ENCODE peak calls at places on chromosomes 16 and 17, in ten cellular contexts. X is psoas muscle; R is cardiac muscle cell; H is neural progenitor cell; F is left ventricle myocardium inferior; W is uterus; A is body of pancreas; D is heart right ventricle; S is CD4-positive, alpha-beta T cell; E is AG04450. K is an unnamed sample.
A peak's percentile ranks its signal among the peaks of the same experiment; 100 is the strongest.

GRCh38 chr16:20404637-20405036 is at the start of gene PDILT:
- DNase-seq in X (no peak), R (no peak), H (no peak), F (no peak), W (no peak), A (no peak), D (no peak), S (no peak), E (no peak), K (no peak)

GRCh38 chr17:75619506-75620431 is 13.5 kb upstream of the SMIM5 start:
- DNase-seq in X (no peak), R (peak; percentile 47), H (peak; percentile 80), F (peak; percentile 21), W (no peak), A (peak; percentile 35), D (no peak), S (no peak), E (peak; percentile 11), K (no peak)

GRCh38 chr16:84270531-84270930 is 24.1 kb upstream of the WFDC1 start:
- DNase-seq in X (no peak), R (no peak), H (no peak), F (no peak), W (no peak), A (no peak), D (no peak), S (no peak), E (no peak), K (no peak)

GRCh38 chr17:77863814-77864161 is 94.7 kb upstream of the TNRC6C start:
- DNase-seq in X (peak; percentile 45), R (no peak), H (no peak), F (peak; percentile 72), W (no peak), A (no peak), D (peak; percentile 69), S (no peak), E (no peak), K (no peak)

GRCh38 chr17:80365001-80365965 is 49.7 kb upstream of the ENDOV start:
- DNase-seq in X (no peak), R (no peak), H (no peak), F (no peak), W (no peak), A (no peak), D (no peak), S (no peak), E (no peak), K (no peak)

GRCh38 chr17:11330871-11331270 is 89.9 kb downstream of the SHISA6 start:
- DNase-seq in X (no peak), R (peak; percentile 15), H (peak; percentile 77), F (peak; percentile 18), W (peak; percentile 72), A (no peak), D (peak; percentile 23), S (no peak), E (no peak), K (no peak)

GRCh38 chr16:78993342-78993741 is 607.2 kb downstream of the MAF start:
- DNase-seq in X (no peak), R (peak; percentile 73), H (no peak), F (peak; percentile 21), W (no peak), A (no peak), D (peak; percentile 31), S (no peak), E (no peak), K (no peak)

GRCh38 chr16:69286941-69287713 is 24.0 kb upstream of the VPS4A start:
- DNase-seq in X (peak; percentile 79), R (peak; percentile 78), H (peak; percentile 54), F (peak; percentile 62), W (peak; percentile 75), A (peak; percentile 42), D (peak; percentile 58), S (peak; percentile 42), E (peak; percentile 34), K (no peak)

GRCh38 chr17:19958023-19958422 is 19.6 kb downstream of the AKAP10 start:
- DNase-seq in X (no peak), R (no peak), H (peak; percentile 31), F (no peak), W (no peak), A (no peak), D (no peak), S (no peak), E (peak; percentile 76), K (no peak)

GRCh38 chr16:86387461-86388440 is 122.6 kb upstream of the FOXF1 start:
- DNase-seq in X (no peak), R (no peak), H (no peak), F (no peak), W (no peak), A (no peak), D (no peak), S (no peak), E (peak; percentile 94), K (no peak)

GRCh38 chr17:40181205-40181604 is 3.9 kb downstream of the RAPGEFL1 start:
- DNase-seq in X (no peak), R (no peak), H (no peak), F (no peak), W (no peak), A (peak; percentile 17), D (no peak), S (no peak), E (no peak), K (no peak)

GRCh38 chr17:40182606-40183005 is 5.3 kb downstream of the RAPGEFL1 start:
- DNase-seq in X (no peak), R (peak; percentile 63), H (no peak), F (peak; percentile 24), W (no peak), A (no peak), D (no peak), S (no peak), E (no peak), K (no peak)

GRCh38 chr17:40178660-40179059 is 1.4 kb downstream of the RAPGEFL1 start:
- DNase-seq in X (no peak), R (no peak), H (no peak), F (no peak), W (no peak), A (no peak), D (no peak), S (no peak), E (no peak), K (no peak)

GRCh38 chr17:40179923-40180659 is 2.8 kb downstream of the RAPGEFL1 start:
- DNase-seq in X (no peak), R (no peak), H (no peak), F (no peak), W (no peak), A (no peak), D (no peak), S (no peak), E (no peak), K (no peak)

GRCh38 chr17:40180694-40181093 is 3.4 kb downstream of the RAPGEFL1 start:
- DNase-seq in X (no peak), R (no peak), H (no peak), F (no peak), W (no peak), A (peak; percentile 81), D (no peak), S (no peak), E (no peak), K (no peak)
- H3K27ac ChIP-seq in X (no peak overlapping the region), R (peak overlapping the region; percentile 36), H (no peak overlapping the region), F (peak overlapping the region; percentile 3), W (no peak overlapping the region), A (peak overlapping the region; percentile 48), D (no peak overlapping the region), S (no peak overlapping the region), E (no peak overlapping the region), K (no peak overlapping the region)

DNA sequence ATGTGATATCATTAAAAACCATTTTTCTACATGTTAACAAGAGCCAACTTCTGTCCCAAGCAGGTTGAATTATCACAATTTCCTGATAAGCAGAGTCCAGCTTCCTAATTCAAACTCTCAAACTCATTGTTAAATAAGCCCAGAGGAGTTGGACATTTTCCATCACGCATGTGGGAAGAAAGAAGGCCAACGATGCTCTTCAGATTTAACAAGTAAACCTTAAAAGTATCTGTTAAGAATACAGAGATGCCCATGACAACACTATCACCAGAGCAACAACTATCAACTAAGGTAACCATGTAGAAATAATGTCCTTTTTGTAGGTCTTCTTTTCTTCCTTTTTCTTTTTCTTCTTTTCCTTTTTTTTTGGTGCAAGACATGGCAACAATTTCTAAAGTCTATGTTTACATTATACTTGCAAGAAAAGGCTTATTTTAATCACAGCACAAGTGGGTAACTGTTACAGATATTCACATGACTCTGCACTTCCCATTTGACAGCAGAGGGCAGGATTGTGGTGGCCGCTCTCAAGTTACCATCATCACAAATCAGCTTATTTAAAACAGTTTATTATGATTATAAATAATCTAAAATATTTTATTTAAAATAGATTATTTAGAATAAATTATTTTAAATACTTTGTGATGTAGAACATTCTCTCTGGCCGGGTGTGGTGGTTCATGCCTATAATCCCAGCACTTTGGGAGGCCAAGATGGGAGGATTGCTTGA is 35.7 kb upstream of the DHRS7B start:
- DNase-seq in X (no peak), R (no peak), H (no peak), F (no peak), W (no peak), A (no peak), D (no peak), S (no peak), E (no peak), K (no peak)
- TF ChIP-seq CTCF in X (no peak), R (no peak), H (no peak), F (no peak), W (no peak), A (no peak), D (no peak), S (no peak), E (no peak), K (peak; percentile 45)

GRCh38 chr16:85328665-85329058 is 216.4 kb upstream of the CIBAR2 start:
- DNase-seq in X (no peak), R (peak; percentile 60), H (peak; percentile 95), F (no peak), W (no peak), A (no peak), D (no peak), S (no peak), E (no peak), K (no peak)
- H3K27ac ChIP-seq in X (no peak overlapping the region), R (peak overlapping the region; percentile 89), H (peak overlapping the region; percentile 94), F (no peak overlapping the region), W (no peak overlapping the region), A (no peak overlapping the region), D (no peak overlapping the region), S (no peak overlapping the region), E (no peak overlapping the region), K (no peak overlapping the region)

DNA sequence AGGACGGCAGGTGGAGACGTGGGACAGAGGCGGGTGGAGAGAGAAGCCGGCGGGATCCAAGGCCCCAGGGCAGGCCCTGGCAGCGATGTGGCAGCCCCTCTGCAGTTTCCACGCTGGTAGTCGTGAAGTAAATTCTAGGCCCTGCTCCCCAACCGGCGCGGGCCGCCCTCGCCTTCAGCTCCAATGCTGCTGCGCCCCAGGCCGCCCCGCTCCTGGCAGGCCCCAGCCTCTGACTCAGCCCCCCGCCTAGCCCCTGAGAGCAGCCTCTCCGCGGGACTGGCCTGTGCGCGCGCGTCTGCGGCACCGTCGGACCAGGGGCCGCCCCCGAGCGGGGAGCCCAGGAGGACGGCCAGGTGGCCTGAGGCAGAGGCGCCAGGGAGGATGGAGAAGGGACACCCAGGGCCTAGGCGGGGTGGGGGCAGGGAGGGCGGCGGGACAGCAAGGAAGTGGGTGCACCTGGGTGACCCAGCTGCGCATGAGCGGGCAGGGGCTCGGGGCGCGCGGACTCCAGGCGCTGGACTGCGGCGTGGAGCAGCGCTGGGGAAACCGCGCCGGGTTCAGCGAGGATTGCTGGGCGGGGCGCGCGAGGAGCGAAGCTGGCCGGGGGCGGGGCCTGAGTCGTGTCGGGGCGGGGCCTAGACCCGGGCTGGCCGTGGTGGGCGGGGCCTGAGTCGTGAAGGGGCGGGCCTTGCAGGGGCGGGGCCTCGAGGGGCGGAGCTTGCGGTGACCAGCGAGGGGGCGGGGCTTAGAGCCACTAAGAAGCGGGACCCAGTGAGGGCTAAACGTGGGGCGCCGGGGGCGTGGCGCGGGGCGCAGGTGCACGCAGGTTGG is 29.6 kb downstream of the ZNF778 start:
- DNase-seq in X (peak; percentile 88), R (peak; percentile 95), H (peak; percentile 95), F (peak; percentile 85), W (peak; percentile 85), A (peak; percentile 90), D (peak; percentile 94), S (peak; percentile 97), E (peak; percentile 65), K (peak; percentile 88)
- TF ChIP-seq CTCF in X (no peak), R (no peak), H (no peak), F (no peak), W (no peak), A (no peak), D (no peak), S (no peak), E (peak; percentile 7), K (no peak)